ENCODE peak calls at places on chromosomes 11 and 22, in seven cellular contexts. L is spleen, Y is breast epithelium, M is psoas muscle, F is A549, U is kidney, D is uterus. C is an unnamed sample. For H3K9me3, the result is how much of the 10 kb centered on the place peaks cover.

GRCh38 chr11:123193742-123194141 is 1.3 kb downstream of the CLMP start:
- DNase-seq in L (no peak), Y (no peak), M (no peak), F (no peak), U (no peak), D (no peak), C (no peak)

GRCh38 chr11:2542406-2542805 is 97.6 kb downstream of the KCNQ1 start:
- DNase-seq in L (peak), Y (no peak), M (peak), F (no peak), U (peak), D (no peak), C (no peak)

GRCh38 chr11:85913486-85913885 is 58.3 kb downstream of the CCDC83 start:
- DNase-seq in L (no peak), Y (no peak), M (no peak), F (no peak), U (no peak), D (no peak), C (no peak)

GRCh38 chr11:64674774-64675173 is 48.2 kb downstream of the NRXN2 start:
- DNase-seq in L (no peak), Y (no peak), M (no peak), F (no peak), U (no peak), D (no peak), C (no peak)

GRCh38 chr11:9663699-9664275 is at the start of gene SWAP70:
- DNase-seq in L (peak), Y (peak), M (peak), F (peak), U (peak), D (peak), C (peak)

GRCh38 chr22:24164823-24165379 is 16.4 kb upstream of the SUSD2 start:
- DNase-seq in L (no peak), Y (no peak), M (no peak), F (no peak), U (no peak), D (no peak), C (no peak)

GRCh38 chr22:41998361-41999261 is at the start of gene WBP2NL:
- DNase-seq in L (peak), Y (peak), M (peak), F (peak), U (peak), D (peak), C (peak)

GRCh38 chr22:22884888-22885840 is 2.5 kb upstream of the IGLL5 start:
- DNase-seq in L (peak), Y (no peak), M (no peak), F (no peak), U (peak), D (no peak), C (no peak)

GRCh38 chr22:17795661-17796548 is 21.6 kb upstream of the BID start:
- DNase-seq in L (no peak), Y (no peak), M (no peak), F (no peak), U (no peak), D (no peak), C (no peak)
- TF ChIP-seq CTCF in L (no peak), Y (no peak), M (no peak), F (no peak), U (no peak), D (no peak), C (no peak)

DNA sequence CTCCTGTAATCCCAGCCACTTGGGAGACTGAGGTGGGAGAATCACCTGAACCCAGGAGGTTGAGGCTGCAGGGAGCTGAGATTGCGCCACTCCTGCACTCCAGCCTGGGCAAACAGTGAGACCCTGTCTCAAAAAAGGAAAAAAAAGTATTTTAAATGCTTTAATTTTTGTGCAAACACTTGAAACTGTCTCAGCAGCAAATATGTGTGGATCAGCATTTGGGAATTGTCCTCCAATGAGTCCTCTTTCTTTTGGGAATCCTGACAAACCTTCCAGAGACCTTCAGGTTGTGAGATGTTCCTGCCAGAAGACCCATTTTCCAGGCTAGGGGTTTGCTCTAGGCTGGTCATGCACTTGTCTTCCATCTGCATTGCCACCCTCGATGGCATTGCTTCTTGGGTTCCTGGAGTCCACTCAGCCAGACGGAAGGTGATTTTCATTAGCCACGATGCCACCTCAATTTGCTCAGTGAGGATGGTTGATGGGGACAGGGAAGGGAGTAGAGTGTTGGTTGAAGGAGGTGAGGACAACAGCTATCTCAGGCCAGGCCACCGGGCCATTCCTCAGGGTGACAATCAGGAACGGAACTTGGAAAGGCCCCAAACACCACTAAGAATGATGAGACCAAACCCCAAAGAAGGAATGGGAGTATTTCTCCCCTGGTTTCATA is 55.4 kb downstream of the ST14 start:
- DNase-seq in L (no peak), Y (no peak), M (no peak), F (no peak), U (no peak), D (no peak), C (no peak)
- H3K27ac ChIP-seq in L (no peak), Y (no peak), M (no peak), F (no peak), U (no peak), D (no peak), C (no peak)

GRCh38 chr11:134668076-134668475 is 256.0 kb upstream of the B3GAT1 start:
- DNase-seq in L (peak), Y (no peak), M (no peak), F (no peak), U (no peak), D (no peak), C (no peak)
- H3K9me3 ChIP-seq in L (under half), Y (under half), M (under half), F (under half), U (under half), D (under half), C (under half)

GRCh38 chr11:66478823-66479740 is 1.2 kb upstream of the DPP3 start:
- DNase-seq in L (peak), Y (peak), M (peak), F (peak), U (peak), D (peak), C (no peak)
- TF ChIP-seq CTCF in L (peak), Y (peak), M (peak), F (peak), U (peak), D (peak), C (peak)

GRCh38 chr11:60748225-60748624 is 8.4 kb upstream of the MS4A15 start:
- DNase-seq in L (no peak), Y (no peak), M (no peak), F (no peak), U (no peak), D (no peak), C (no peak)
- H3K27ac ChIP-seq in L (no peak), Y (no peak), M (no peak), F (no peak), U (no peak), D (no peak), C (no peak)

GRCh38 chr11:76054330-76054729 is 152.0 kb downstream of the WNT11 start:
- DNase-seq in L (no peak), Y (no peak), M (no peak), F (no peak), U (no peak), D (no peak), C (no peak)
- H3K9me3 ChIP-seq in L (under half), Y (under half), M (under half), F (under half), U (under half), D (under half), C (under half)

GRCh38 chr11:6568191-6568918 is 35.1 kb downstream of the RRP8 start:
- DNase-seq in L (no peak), Y (peak), M (peak), F (no peak), U (peak), D (no peak), C (no peak)
- TF ChIP-seq CTCF in L (no peak), Y (no peak), M (no peak), F (no peak), U (no peak), D (no peak), C (no peak)

C was measured in CD4-positive, alpha-beta T cell.